ENCODE peak calls at places on chromosome 3, in ten cellular contexts. One of them, this sample, is unnamed.

GRCh38 chr3:187281191-187281714 is 10.3 kb downstream of the MASP1 start:
- DNase-seq in H1: no peak
- DNase-seq in HCT116: no peak
- DNase-seq in spleen: no peak
- DNase-seq in breast epithelium: no peak
- DNase-seq in prostate gland: no peak
- DNase-seq in sigmoid colon: no peak
- DNase-seq in GM12891: no peak
- DNase-seq in stomach: no peak
- DNase-seq in transverse colon: no peak
- DNase-seq in this sample: no peak

GRCh38 chr3:64457811-64458210 is 230.0 kb downstream of the ADAMTS9 start:
- DNase-seq in GM12891: no peak
- DNase-seq in prostate gland: no peak
- DNase-seq in H1: no peak
- DNase-seq in sigmoid colon: no peak
- DNase-seq in HCT116: no peak
- DNase-seq in breast epithelium: no peak
- DNase-seq in spleen: no peak
- DNase-seq in stomach: no peak
- DNase-seq in transverse colon: no peak
- DNase-seq in this sample: no peak

GRCh38 chr3:149783576-149783975 is 8.8 kb downstream of the ANKUB1 start:
- DNase-seq in H1: no peak
- DNase-seq in sigmoid colon: no peak
- DNase-seq in HCT116: no peak
- DNase-seq in stomach: no peak
- DNase-seq in breast epithelium: no peak
- DNase-seq in transverse colon: no peak
- DNase-seq in prostate gland: no peak
- DNase-seq in GM12891: no peak
- DNase-seq in spleen: no peak
- DNase-seq in this sample: no peak

GRCh38 chr3:35709691-35710090 is 70.4 kb downstream of the ARPP21 start:
- DNase-seq in H1: no peak
- DNase-seq in HCT116: no peak
- DNase-seq in prostate gland: no peak
- DNase-seq in GM12891: no peak
- DNase-seq in sigmoid colon: no peak
- DNase-seq in breast epithelium: no peak
- DNase-seq in spleen: no peak
- DNase-seq in stomach: no peak
- DNase-seq in transverse colon: no peak
- DNase-seq in this sample: no peak

GRCh38 chr3:101940521-101940992 is 91.2 kb downstream of the NFKBIZ start:
- DNase-seq in H1: no peak
- DNase-seq in HCT116: no peak
- DNase-seq in spleen: peak; percentile 82
- DNase-seq in transverse colon: no peak
- DNase-seq in GM12891: no peak
- DNase-seq in stomach: no peak
- DNase-seq in sigmoid colon: peak; percentile 76
- DNase-seq in breast epithelium: no peak
- DNase-seq in prostate gland: no peak
- DNase-seq in this sample: no peak

GRCh38 chr3:194775731-194776130 is 90.0 kb downstream of the FAM43A start:
- DNase-seq in transverse colon: no peak
- DNase-seq in HCT116: no peak
- DNase-seq in prostate gland: no peak
- DNase-seq in spleen: no peak
- DNase-seq in sigmoid colon: no peak
- DNase-seq in GM12891: no peak
- DNase-seq in stomach: no peak
- DNase-seq in H1: no peak
- DNase-seq in breast epithelium: no peak
- DNase-seq in this sample: no peak

GRCh38 chr3:38843898-38844297 is 27.9 kb upstream of the SCN10A start:
- DNase-seq in H1: no peak
- DNase-seq in GM12891: no peak
- DNase-seq in HCT116: peak; percentile 60
- DNase-seq in sigmoid colon: no peak
- DNase-seq in breast epithelium: no peak
- DNase-seq in stomach: no peak
- DNase-seq in spleen: no peak
- DNase-seq in prostate gland: no peak
- DNase-seq in transverse colon: no peak
- DNase-seq in this sample: no peak

GRCh38 chr3:78604328-78604727 is 1163.5 kb downstream of the ROBO1 start:
- DNase-seq in transverse colon: no peak
- DNase-seq in HCT116: no peak
- DNase-seq in spleen: no peak
- DNase-seq in prostate gland: no peak
- DNase-seq in sigmoid colon: no peak
- DNase-seq in breast epithelium: no peak
- DNase-seq in stomach: no peak
- DNase-seq in H1: no peak
- DNase-seq in GM12891: no peak
- DNase-seq in this sample: no peak

GRCh38 chr3:25604107-25604805 is 60.5 kb downstream of the TOP2B start:
- DNase-seq in HCT116: no peak
- DNase-seq in transverse colon: no peak
- DNase-seq in prostate gland: no peak
- DNase-seq in GM12891: no peak
- DNase-seq in stomach: no peak
- DNase-seq in sigmoid colon: no peak
- DNase-seq in spleen: no peak
- DNase-seq in breast epithelium: no peak
- DNase-seq in H1: no peak
- DNase-seq in this sample: no peak

GRCh38 chr3:25603703-25604102 is 61.0 kb downstream of the TOP2B start:
- DNase-seq in HCT116: no peak
- DNase-seq in transverse colon: no peak
- DNase-seq in spleen: no peak
- DNase-seq in sigmoid colon: no peak
- DNase-seq in stomach: no peak
- DNase-seq in GM12891: no peak
- DNase-seq in breast epithelium: no peak
- DNase-seq in prostate gland: no peak
- DNase-seq in H1: no peak
- DNase-seq in this sample: no peak
- TF ChIP-seq POLR2AphosphoS5 in HCT116: no peak
- TF ChIP-seq POLR2AphosphoS5 in transverse colon: no peak
- TF ChIP-seq POLR2AphosphoS5 in spleen: no peak
- TF ChIP-seq POLR2AphosphoS5 in sigmoid colon: no peak
- TF ChIP-seq POLR2AphosphoS5 in stomach: no peak
- TF ChIP-seq POLR2AphosphoS5 in GM12891: no peak
- TF ChIP-seq POLR2AphosphoS5 in breast epithelium: no peak
- TF ChIP-seq POLR2AphosphoS5 in prostate gland: no peak
- TF ChIP-seq POLR2AphosphoS5 in H1: no peak
- TF ChIP-seq POLR2AphosphoS5 in this sample: no peak

DNA sequence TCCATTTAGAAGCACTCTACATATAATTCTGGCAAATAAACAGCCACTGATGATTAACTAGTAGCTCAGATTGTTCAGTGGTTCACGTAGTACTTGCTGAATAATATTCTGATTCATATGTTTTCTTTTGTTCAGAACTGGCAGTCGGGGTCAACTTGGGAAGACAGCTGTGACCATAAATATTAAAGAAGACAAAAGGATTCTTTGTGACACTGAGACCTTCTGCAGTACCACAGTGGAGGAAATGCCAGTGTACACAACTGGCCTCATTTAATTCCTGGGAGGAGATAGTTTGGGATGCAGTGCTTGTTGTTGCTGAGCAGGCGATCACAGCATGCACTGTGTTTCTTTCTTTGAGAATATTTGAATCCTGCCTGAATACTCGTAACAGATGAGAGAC is 26.6 kb upstream of the MCF2L2 start:
- DNase-seq in GM12891: no peak
- DNase-seq in H1: no peak
- DNase-seq in HCT116: no peak
- DNase-seq in transverse colon: no peak
- DNase-seq in sigmoid colon: no peak
- DNase-seq in stomach: no peak
- DNase-seq in spleen: no peak
- DNase-seq in breast epithelium: no peak
- DNase-seq in prostate gland: no peak
- DNase-seq in this sample: no peak
- TF ChIP-seq POLR2A in GM12891: no peak
- TF ChIP-seq POLR2A in H1: no peak
- TF ChIP-seq POLR2A in HCT116: no peak
- TF ChIP-seq POLR2A in transverse colon: no peak
- TF ChIP-seq POLR2A in sigmoid colon: no peak
- TF ChIP-seq POLR2A in stomach: no peak
- TF ChIP-seq POLR2A in spleen: no peak
- TF ChIP-seq POLR2A in breast epithelium: no peak
- TF ChIP-seq POLR2A in prostate gland: no peak
- TF ChIP-seq POLR2A in this sample: no peak

DNA sequence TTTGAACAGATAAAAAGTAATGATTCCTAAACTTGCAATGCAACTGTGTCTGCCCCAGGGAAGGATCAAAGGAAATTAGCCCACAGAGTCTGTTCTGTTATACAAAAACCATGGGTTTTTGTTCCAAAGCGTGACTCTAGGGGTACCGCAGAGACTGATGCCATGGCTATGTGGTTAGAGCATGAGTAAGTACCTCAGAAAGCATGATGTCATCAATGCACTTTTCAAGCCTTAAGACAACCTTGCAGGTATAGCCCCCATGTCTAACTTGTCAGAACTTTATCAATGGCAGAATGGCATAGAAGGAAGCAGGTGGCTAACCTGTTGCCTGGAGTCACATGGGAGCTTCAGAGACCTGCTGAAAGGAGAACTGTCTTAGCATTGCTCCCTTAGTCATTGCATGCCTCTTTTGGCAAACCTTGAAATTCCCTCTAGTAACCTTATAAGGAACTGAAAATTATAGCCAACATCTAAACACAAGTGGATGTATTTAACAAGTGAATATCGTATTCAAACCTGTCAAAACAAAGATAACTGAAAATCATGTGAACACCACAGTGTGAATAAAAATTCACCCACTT is 52.5 kb downstream of the EOMES start:
- DNase-seq in transverse colon: no peak
- DNase-seq in HCT116: no peak
- DNase-seq in breast epithelium: no peak
- DNase-seq in sigmoid colon: no peak
- DNase-seq in stomach: no peak
- DNase-seq in H1: no peak
- DNase-seq in spleen: no peak
- DNase-seq in GM12891: no peak
- DNase-seq in prostate gland: no peak
- DNase-seq in this sample: no peak
- TF ChIP-seq POLR2AphosphoS5 in transverse colon: no peak
- TF ChIP-seq POLR2AphosphoS5 in HCT116: no peak
- TF ChIP-seq POLR2AphosphoS5 in breast epithelium: no peak
- TF ChIP-seq POLR2AphosphoS5 in sigmoid colon: no peak
- TF ChIP-seq POLR2AphosphoS5 in stomach: no peak
- TF ChIP-seq POLR2AphosphoS5 in H1: no peak
- TF ChIP-seq POLR2AphosphoS5 in spleen: no peak
- TF ChIP-seq POLR2AphosphoS5 in GM12891: no peak
- TF ChIP-seq POLR2AphosphoS5 in prostate gland: no peak
- TF ChIP-seq POLR2AphosphoS5 in this sample: no peak

GRCh38 chr3:52246728-52247454 is 1.3 kb downstream of the PPM1M start:
- DNase-seq in GM12891: no peak
- DNase-seq in breast epithelium: no peak
- DNase-seq in transverse colon: no peak
- DNase-seq in H1: no peak
- DNase-seq in stomach: no peak
- DNase-seq in HCT116: no peak
- DNase-seq in prostate gland: no peak
- DNase-seq in spleen: peak; percentile 91
- DNase-seq in sigmoid colon: no peak
- DNase-seq in this sample: no peak

GRCh38 chr3:52246264-52246620 is 683 bp downstream of the PPM1M start:
- DNase-seq in GM12891: no peak
- DNase-seq in H1: no peak
- DNase-seq in breast epithelium: no peak
- DNase-seq in HCT116: no peak
- DNase-seq in sigmoid colon: no peak
- DNase-seq in prostate gland: no peak
- DNase-seq in stomach: no peak
- DNase-seq in transverse colon: no peak
- DNase-seq in spleen: no peak
- DNase-seq in this sample: no peak

GRCh38 chr3:52242039-52242438 is 3.1 kb upstream of the TWF2 start:
- DNase-seq in prostate gland: no peak
- DNase-seq in H1: no peak
- DNase-seq in spleen: no peak
- DNase-seq in HCT116: no peak
- DNase-seq in transverse colon: no peak
- DNase-seq in stomach: no peak
- DNase-seq in breast epithelium: no peak
- DNase-seq in sigmoid colon: no peak
- DNase-seq in GM12891: no peak
- DNase-seq in this sample: no peak

GRCh38 chr3:52245322-52246263 is at the start of gene PPM1M:
- DNase-seq in breast epithelium: no peak
- DNase-seq in prostate gland: no peak
- DNase-seq in HCT116: no peak
- DNase-seq in H1: peak; percentile 83
- DNase-seq in GM12891: peak; percentile 76
- DNase-seq in sigmoid colon: peak; percentile 80
- DNase-seq in stomach: peak; percentile 58
- DNase-seq in spleen: peak; percentile 93
- DNase-seq in transverse colon: peak; percentile 67
- DNase-seq in this sample: peak; percentile 72

GRCh38 chr3:52244061-52244628 is 1.4 kb upstream of the PPM1M start:
- DNase-seq in prostate gland: no peak
- DNase-seq in HCT116: no peak
- DNase-seq in transverse colon: peak; percentile 34
- DNase-seq in GM12891: peak; percentile 61
- DNase-seq in spleen: peak; percentile 85
- DNase-seq in H1: no peak
- DNase-seq in stomach: peak; percentile 42
- DNase-seq in breast epithelium: no peak
- DNase-seq in sigmoid colon: peak; percentile 72
- DNase-seq in this sample: peak; percentile 64
- TF ChIP-seq POLR2A in prostate gland: no peak
- TF ChIP-seq POLR2A in HCT116: no peak
- TF ChIP-seq POLR2A in transverse colon: no peak
- TF ChIP-seq POLR2A in GM12891: no peak
- TF ChIP-seq POLR2A in spleen: no peak
- TF ChIP-seq POLR2A in H1: no peak
- TF ChIP-seq POLR2A in stomach: no peak
- TF ChIP-seq POLR2A in breast epithelium: no peak
- TF ChIP-seq POLR2A in sigmoid colon: no peak
- TF ChIP-seq POLR2A in this sample: peak; percentile 65

DNA sequence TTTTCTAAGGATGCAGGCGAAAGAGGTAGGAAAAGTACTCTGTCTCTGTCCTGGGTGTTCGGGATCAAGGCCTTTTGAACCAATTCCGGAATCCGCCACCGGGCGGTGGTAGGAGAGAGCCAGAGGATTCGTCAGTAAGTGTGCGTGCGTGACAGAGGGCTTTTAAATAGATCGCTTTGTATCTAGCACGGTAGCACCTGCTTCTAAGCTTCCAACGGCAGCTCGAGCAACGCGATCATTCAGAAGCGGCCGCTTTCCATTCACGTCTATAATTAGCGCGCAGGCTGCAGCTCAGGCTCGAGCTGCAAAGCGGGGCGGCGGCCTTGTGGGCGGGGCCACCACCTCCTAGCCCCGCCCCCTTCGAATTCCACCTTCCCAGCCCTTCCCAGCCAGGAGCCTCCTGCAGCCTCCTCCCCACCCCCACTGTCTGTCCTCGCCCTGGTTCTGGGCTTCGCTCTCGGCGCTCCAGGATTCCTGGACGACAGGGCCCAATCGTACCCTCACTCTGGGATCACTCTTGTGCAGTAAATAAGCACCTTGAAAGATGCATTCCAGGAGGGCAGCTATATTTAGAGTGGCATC is 224.3 kb upstream of the TPRG1 start:
- DNase-seq in breast epithelium: peak; percentile 91
- DNase-seq in spleen: peak; percentile 79
- DNase-seq in sigmoid colon: peak; percentile 95
- DNase-seq in HCT116: peak; percentile 73
- DNase-seq in prostate gland: peak; percentile 90
- DNase-seq in GM12891: no peak
- DNase-seq in H1: peak; percentile 92
- DNase-seq in transverse colon: peak; percentile 89
- DNase-seq in stomach: peak; percentile 90
- DNase-seq in this sample: no peak
- TF ChIP-seq POLR2AphosphoS5 in breast epithelium: peak; percentile 35
- TF ChIP-seq POLR2AphosphoS5 in spleen: peak; percentile 67
- TF ChIP-seq POLR2AphosphoS5 in sigmoid colon: peak; percentile 71
- TF ChIP-seq POLR2AphosphoS5 in HCT116: peak; percentile 10
- TF ChIP-seq POLR2AphosphoS5 in prostate gland: peak; percentile 57
- TF ChIP-seq POLR2AphosphoS5 in GM12891: no peak
- TF ChIP-seq POLR2AphosphoS5 in H1: no peak
- TF ChIP-seq POLR2AphosphoS5 in transverse colon: peak; percentile 58
- TF ChIP-seq POLR2AphosphoS5 in stomach: peak; percentile 71
- TF ChIP-seq POLR2AphosphoS5 in this sample: no peak